ENCODE peak calls at places on chromosomes 4 and X, in eight cellular contexts. B, X, E, W, V, J, U and H are unnamed samples.

GRCh38 chr4:149296503-149296902 is 519.1 kb downstream of the IQCM start:
- DNase-seq in B (no peak), X (no peak), E (no peak), W (no peak), V (no peak), J (no peak), U (peak; percentile 13), H (no peak)

GRCh38 chr4:24488399-24489164 is 95.8 kb downstream of the DHX15 start:
- DNase-seq in B (peak; percentile 28), X (peak; percentile 68), E (peak; percentile 77), W (peak; percentile 89), V (peak; percentile 40), J (no peak), U (peak; percentile 55), H (peak; percentile 61)

GRCh38 chr4:181569553-181569952 is 673.6 kb upstream of the TENM3 start:
- DNase-seq in B (no peak), X (no peak), E (no peak), W (no peak), V (no peak), J (no peak), U (peak; percentile 67), H (no peak)

GRCh38 chr4:184504385-184504784 is 30.0 kb upstream of the IRF2 start:
- DNase-seq in B (no peak), X (no peak), E (no peak), W (no peak), V (no peak), J (no peak), U (no peak), H (no peak)

GRCh38 chr4:65661469-65661868 is 8.8 kb downstream of the EPHA5 start:
- DNase-seq in B (no peak), X (no peak), E (no peak), W (no peak), V (no peak), J (no peak), U (no peak), H (no peak)

GRCh38 chr4:102042843-102043802 is 252.6 kb downstream of the BANK1 start:
- DNase-seq in B (no peak), X (no peak), E (no peak), W (no peak), V (no peak), J (no peak), U (no peak), H (no peak)

GRCh38 chr4:155972098-155972497 is 18.4 kb upstream of the CTSO start:
- DNase-seq in B (no peak), X (no peak), E (peak; percentile 44), W (no peak), V (no peak), J (no peak), U (peak; percentile 46), H (no peak)

GRCh38 chr4:48944252-48944651 is 37.7 kb upstream of the OCIAD2 start:
- DNase-seq in B (no peak), X (no peak), E (no peak), W (no peak), V (no peak), J (no peak), U (no peak), H (no peak)

GRCh38 chr4:87521757-87522374 is 7.3 kb downstream of the SPARCL1 start:
- DNase-seq in B (no peak), X (no peak), E (no peak), W (no peak), V (no peak), J (no peak), U (peak; percentile 44), H (no peak)

GRCh38 chrX:889966-890651 is 259.5 kb downstream of the SHOX start:
- DNase-seq in B (no peak), X (no peak), E (no peak), W (no peak), V (no peak), J (no peak), U (no peak), H (no peak)

GRCh38 chr4:88008624-88009235 is 1.3 kb downstream of the PKD2 start:
- DNase-seq in B (no peak), X (peak; percentile 9), E (no peak), W (no peak), V (no peak), J (no peak), U (peak; percentile 33), H (no peak)

GRCh38 chr4:109294006-109294405 is 8.5 kb downstream of the COL25A1 start:
- DNase-seq in B (peak; percentile 3), X (peak; percentile 30), E (no peak), W (no peak), V (peak; percentile 8), J (no peak), U (peak; percentile 15), H (no peak)

GRCh38 chr4:157992038-157992706 is 180.7 kb downstream of the GASK1B start:
- DNase-seq in B (peak; percentile 37), X (peak; percentile 51), E (no peak), W (peak; percentile 61), V (no peak), J (no peak), U (peak; percentile 69), H (peak; percentile 53)

GRCh38 chr4:89134775-89135319 is 23.5 kb downstream of the TIGD2 start:
- DNase-seq in B (no peak), X (no peak), E (no peak), W (no peak), V (no peak), J (no peak), U (peak; percentile 98), H (no peak)